ENCODE peak calls at places on chromosomes 11 and 22, in ten cellular contexts. K, A, G, V, B, D, F, N, W and Z are unnamed samples.

GRCh38 chr22:29716814-29717213 is 3.0 kb upstream of the CABP7 start:
- DNase-seq in K (peak), V (peak), F (no peak), N (no peak), D (peak), W (no peak), A (no peak), B (peak), G (peak), Z (peak)

GRCh38 chr11:6563121-6563619 is 40.2 kb downstream of the RRP8 start:
- DNase-seq in V (no peak), W (no peak), K (no peak), D (no peak), F (no peak), B (no peak), G (no peak), N (no peak), A (no peak), Z (no peak)

GRCh38 chr11:93370260-93370659 is 39.7 kb downstream of the DEUP1 start:
- DNase-seq in B (peak), F (no peak), A (no peak), G (no peak), N (no peak), D (no peak), K (no peak), W (no peak), V (no peak), Z (no peak)

GRCh38 chr11:16605440-16605970 is 132.9 kb upstream of the C11orf58 start:
- DNase-seq in W (no peak), D (peak), F (peak), G (peak), V (no peak), B (peak), K (peak), N (no peak), A (no peak), Z (peak)

GRCh38 chr22:32417906-32418305 is 5.9 kb upstream of the RTCB start:
- DNase-seq in B (no peak), A (no peak), F (no peak), G (no peak), N (no peak), K (no peak), D (no peak), V (no peak), W (no peak), Z (no peak)

GRCh38 chr11:64559351-64560138 is 31.5 kb upstream of the SLC22A12 start:
- DNase-seq in F (peak), G (no peak), D (no peak), A (no peak), N (no peak), V (no peak), K (no peak), W (no peak), B (no peak), Z (peak)

GRCh38 chr11:109140857-109141515 is 281.0 kb upstream of the C11orf87 start:
- DNase-seq in V (no peak), K (no peak), A (no peak), N (no peak), F (no peak), D (no peak), G (no peak), W (no peak), B (no peak), Z (no peak)

GRCh38 chr11:8652140-8652539 is 30.3 kb downstream of the TRIM66 start:
- DNase-seq in A (no peak), V (no peak), N (no peak), G (no peak), W (no peak), F (no peak), K (no peak), D (peak), B (peak), Z (no peak)

GRCh38 chr11:131418214-131418613 is 47.8 kb downstream of the NTM start:
- DNase-seq in V (no peak), N (no peak), K (no peak), B (no peak), W (no peak), D (no peak), F (no peak), G (no peak), A (no peak), Z (no peak)

GRCh38 chr11:73295259-73295995 is 12.6 kb upstream of the ARHGEF17 start:
- DNase-seq in G (peak), B (peak), N (no peak), W (peak), A (peak), V (peak), K (peak), F (peak), D (peak), Z (peak)

GRCh38 chr11:111413849-111414248 is 34.8 kb upstream of the POU2AF1 start:
- DNase-seq in B (no peak), G (no peak), K (no peak), A (no peak), D (no peak), W (no peak), N (no peak), F (no peak), V (no peak), Z (no peak)

GRCh38 chr11:78350646-78351165 is 66.9 kb downstream of the GAB2 start:
- DNase-seq in F (no peak), A (no peak), D (peak), G (no peak), W (no peak), B (peak), N (no peak), K (no peak), V (no peak), Z (peak)

GRCh38 chr11:64876835-64877341 is 1.5 kb downstream of the EHD1 start:
- DNase-seq in B (peak), V (peak), D (no peak), N (no peak), W (no peak), K (no peak), F (no peak), G (no peak), A (no peak), Z (peak)

GRCh38 chr11:22787565-22788162 is 41.9 kb downstream of the SVIP start:
- DNase-seq in V (no peak), K (peak), A (no peak), F (no peak), D (peak), N (no peak), W (peak), G (peak), B (peak), Z (no peak)

GRCh38 chr11:70574725-70575347 is 176.5 kb downstream of the CTTN start:
- DNase-seq in D (no peak), F (peak), G (no peak), A (no peak), K (no peak), V (no peak), B (no peak), W (no peak), N (no peak), Z (no peak)

GRCh38 chr11:45414082-45414481 is 127.9 kb upstream of the SYT13 start:
- DNase-seq in F (no peak), W (no peak), G (no peak), V (no peak), N (no peak), B (no peak), K (no peak), D (no peak), A (no peak), Z (no peak)

GRCh38 chr11:73445980-73446379 is 69.8 kb downstream of the RELT start:
- DNase-seq in B (no peak), K (no peak), W (no peak), F (no peak), D (no peak), N (no peak), G (no peak), V (no peak), A (no peak), Z (no peak)

GRCh38 chr22:27836181-27836580 is 34.6 kb upstream of the MN1 start:
- DNase-seq in G (no peak), B (no peak), D (no peak), A (no peak), K (no peak), F (no peak), W (no peak), N (no peak), V (no peak), Z (peak)

GRCh38 chr11:106986673-106987072 is 31.6 kb downstream of the GUCY1A2 start:
- DNase-seq in D (no peak), N (no peak), W (no peak), A (no peak), F (no peak), G (no peak), K (no peak), B (peak), V (no peak), Z (no peak)

GRCh38 chr11:37449146-37449545 is 851.1 kb upstream of the RAG2 start:
- DNase-seq in W (peak), N (no peak), G (peak), D (peak), K (no peak), A (no peak), F (no peak), V (no peak), B (peak), Z (no peak)

GRCh38 chr11:75896843-75897419 is 81.9 kb downstream of the UVRAG start:
- DNase-seq in W (peak), N (no peak), B (peak), G (peak), K (peak), F (no peak), D (peak), A (no peak), V (no peak), Z (no peak)

GRCh38 chr11:79092791-79093313 is 348.0 kb downstream of the TENM4 start:
- DNase-seq in K (no peak), A (no peak), G (no peak), F (no peak), D (peak), B (peak), W (no peak), N (no peak), V (peak), Z (peak)

GRCh38 chr11:8336356-8337114 is 72.9 kb upstream of the LMO1 start:
- DNase-seq in D (no peak), F (no peak), W (no peak), A (no peak), B (no peak), K (no peak), N (no peak), V (no peak), G (no peak), Z (peak)